ENCODE peak calls at places on chromosomes 11 and 22, in four cellular contexts. One of them, this sample, is unnamed.
A peak's percentile ranks its signal among the peaks of the same experiment; 100 is the strongest.

GRCh38 chr11:69234171-69234570 is 59.8 kb upstream of the MYEOV start:
- DNase-seq in HepG2: no peak
- DNase-seq in HCT116: no peak
- DNase-seq in lower leg skin: peak; percentile 52
- DNase-seq in this sample: no peak

GRCh38 chr11:94876645-94877445 is 96.5 kb downstream of the CWC15 start:
- DNase-seq in HepG2: peak; percentile 9
- DNase-seq in lower leg skin: peak; percentile 94
- DNase-seq in HCT116: peak; percentile 72
- DNase-seq in this sample: peak; percentile 71

GRCh38 chr22:48968201-48968959 is 859.3 kb downstream of the BRD1 start:
- DNase-seq in HepG2: peak; percentile 23
- DNase-seq in HCT116: peak; percentile 23
- DNase-seq in lower leg skin: peak; percentile 70
- DNase-seq in this sample: no peak

GRCh38 chr22:46758867-46759290 is 3.6 kb upstream of the TBC1D22A start:
- DNase-seq in lower leg skin: no peak
- DNase-seq in HCT116: peak; percentile 62
- DNase-seq in HepG2: peak; percentile 91
- DNase-seq in this sample: no peak

GRCh38 chr11:78414321-78415051 is 3.1 kb downstream of the GAB2 start:
- DNase-seq in HCT116: no peak
- DNase-seq in lower leg skin: no peak
- DNase-seq in HepG2: no peak
- DNase-seq in this sample: peak; percentile 29

GRCh38 chr11:77400775-77401469 is 73.0 kb downstream of the PAK1 start:
- DNase-seq in lower leg skin: no peak
- DNase-seq in HepG2: no peak
- DNase-seq in HCT116: no peak
- DNase-seq in this sample: no peak

GRCh38 chr11:114316980-114317675 is 20.9 kb downstream of the NNMT start:
- DNase-seq in HCT116: no peak
- DNase-seq in HepG2: no peak
- DNase-seq in lower leg skin: no peak
- DNase-seq in this sample: no peak

GRCh38 chr22:36221799-36222751 is 17.3 kb downstream of the APOL2 start:
- DNase-seq in HepG2: peak; percentile 37
- DNase-seq in lower leg skin: peak; percentile 88
- DNase-seq in HCT116: peak; percentile 32
- DNase-seq in this sample: no peak

GRCh38 chr11:69429716-69430491 is 51.6 kb upstream of the LINC01488 start:
- DNase-seq in lower leg skin: no peak
- DNase-seq in HepG2: no peak
- DNase-seq in HCT116: no peak
- DNase-seq in this sample: no peak

GRCh38 chr11:14774738-14775137 is 117.3 kb downstream of the CYP2R1 start:
- DNase-seq in HCT116: no peak
- DNase-seq in lower leg skin: no peak
- DNase-seq in HepG2: no peak
- DNase-seq in this sample: no peak

GRCh38 chr11:116500002-116500832 is 272.6 kb downstream of the BUD13 start:
- DNase-seq in lower leg skin: peak; percentile 81
- DNase-seq in HepG2: no peak
- DNase-seq in HCT116: no peak
- DNase-seq in this sample: no peak

GRCh38 chr11:82586581-82586980 is 147.1 kb downstream of the FAM181B start:
- DNase-seq in HepG2: no peak
- DNase-seq in HCT116: no peak
- DNase-seq in lower leg skin: no peak
- DNase-seq in this sample: no peak

GRCh38 chr11:47847892-47848635 is at the start of gene NUP160:
- DNase-seq in HCT116: peak; percentile 23
- DNase-seq in HepG2: peak; percentile 50
- DNase-seq in lower leg skin: peak; percentile 97
- DNase-seq in this sample: peak; percentile 84

GRCh38 chr11:1150769-1151365 is 6.9 kb upstream of the MUC5AC start:
- DNase-seq in HCT116: no peak
- DNase-seq in lower leg skin: peak; percentile 83
- DNase-seq in HepG2: no peak
- DNase-seq in this sample: no peak

GRCh38 chr22:29166180-29166579 is 39.5 kb upstream of the EMID1 start:
- DNase-seq in HCT116: no peak
- DNase-seq in HepG2: no peak
- DNase-seq in lower leg skin: no peak
- DNase-seq in this sample: no peak

GRCh38 chr11:118789501-118790356 is 1.2 kb downstream of the DDX6 start:
- DNase-seq in lower leg skin: no peak
- DNase-seq in HepG2: no peak
- DNase-seq in HCT116: no peak
- DNase-seq in this sample: no peak

GRCh38 chr11:3644817-3645235 is at the start of gene ART1:
- DNase-seq in lower leg skin: no peak
- DNase-seq in HCT116: peak; percentile 34
- DNase-seq in HepG2: no peak
- DNase-seq in this sample: no peak

GRCh38 chr11:75664366-75664765 is 4.5 kb downstream of the MAP6 start:
- DNase-seq in lower leg skin: no peak
- DNase-seq in HepG2: no peak
- DNase-seq in HCT116: no peak
- DNase-seq in this sample: no peak

GRCh38 chr22:28711341-28711740 is 30.3 kb downstream of the CHEK2 start:
- DNase-seq in lower leg skin: no peak
- DNase-seq in HepG2: no peak
- DNase-seq in HCT116: no peak
- DNase-seq in this sample: no peak

GRCh38 chr11:29448246-29448877 is 568.5 kb downstream of the KCNA4 start:
- DNase-seq in HCT116: peak; percentile 2
- DNase-seq in HepG2: no peak
- DNase-seq in lower leg skin: no peak
- DNase-seq in this sample: peak; percentile 5

GRCh38 chr22:24325105-24325757 is 54.6 kb downstream of the SPECC1L start:
- DNase-seq in HepG2: peak; percentile 49
- DNase-seq in lower leg skin: no peak
- DNase-seq in HCT116: no peak
- DNase-seq in this sample: peak; percentile 30

GRCh38 chr11:61756147-61756451 is 3.7 kb downstream of the MYRF start:
- DNase-seq in HepG2: no peak
- DNase-seq in lower leg skin: no peak
- DNase-seq in HCT116: no peak
- DNase-seq in this sample: no peak
- TF ChIP-seq POLR2A in HepG2: no peak
- TF ChIP-seq POLR2A in lower leg skin: no peak
- TF ChIP-seq POLR2A in HCT116: no peak
- TF ChIP-seq POLR2A in this sample: no peak

DNA sequence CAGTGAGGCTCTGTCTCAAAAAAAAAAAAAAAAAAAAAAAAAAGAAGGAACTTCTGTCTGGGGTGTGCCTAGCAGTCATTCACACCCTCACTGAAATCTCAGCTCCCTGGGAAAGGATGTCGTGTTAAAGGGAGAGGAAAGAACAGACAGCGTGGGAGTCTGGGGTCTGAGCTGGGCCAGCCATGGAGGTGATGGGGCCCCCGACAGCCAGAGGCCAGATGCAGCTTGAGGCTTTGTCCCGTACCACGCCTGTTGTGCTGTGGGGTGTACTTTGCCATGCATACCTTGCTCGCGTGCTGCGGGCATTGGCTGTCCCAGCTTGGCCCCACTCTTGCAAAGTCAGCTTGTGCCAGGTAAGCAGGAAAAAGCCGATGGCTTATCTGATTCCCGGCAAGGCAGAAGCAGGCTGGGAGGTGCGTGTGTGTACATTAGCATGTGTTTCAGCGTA is 4.6 kb downstream of the SYT12 start:
- DNase-seq in HCT116: no peak
- DNase-seq in HepG2: no peak
- DNase-seq in lower leg skin: no peak
- DNase-seq in this sample: no peak
- TF ChIP-seq POLR2A in HCT116: no peak
- TF ChIP-seq POLR2A in HepG2: no peak
- TF ChIP-seq POLR2A in lower leg skin: no peak
- TF ChIP-seq POLR2A in this sample: no peak

DNA sequence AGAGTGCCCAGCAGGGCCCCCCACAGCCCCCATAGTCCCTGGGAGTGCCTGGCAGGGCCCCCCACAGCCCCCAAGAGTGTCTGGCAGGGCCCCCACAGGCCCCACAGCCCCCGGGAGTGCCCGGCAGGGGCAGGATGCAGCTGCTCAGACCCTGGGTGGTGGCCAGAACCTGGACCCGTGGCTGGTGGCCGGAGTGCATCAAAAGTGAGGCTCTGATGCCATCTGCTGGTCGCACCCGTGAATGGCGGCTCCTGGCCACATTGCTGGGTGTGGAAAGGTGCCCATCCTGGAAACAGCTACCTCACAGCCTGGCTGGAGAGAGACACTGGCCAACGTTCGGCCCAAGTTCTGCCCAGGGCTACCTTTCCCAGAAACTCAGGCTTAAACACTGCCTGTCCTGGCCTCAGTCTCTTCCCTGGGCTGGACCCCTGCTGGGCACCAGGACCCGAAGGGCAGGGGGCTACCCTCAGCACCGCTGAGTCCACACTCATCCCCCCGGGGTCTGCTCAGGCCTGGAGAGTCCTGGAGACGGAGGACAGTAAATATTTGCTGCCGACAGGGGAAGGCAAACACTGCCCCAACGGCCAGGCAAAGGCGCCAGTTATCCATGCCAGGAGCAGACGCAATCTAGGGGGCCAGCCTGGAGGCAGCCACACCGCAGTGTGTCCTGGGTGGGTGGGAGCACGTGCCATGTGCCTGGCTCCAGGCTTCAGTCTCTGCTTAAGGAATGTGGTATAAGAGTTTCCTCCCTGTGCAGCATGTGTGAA is 4.4 kb downstream of the INS start:
- DNase-seq in HepG2: peak; percentile 42
- DNase-seq in lower leg skin: peak; percentile 92
- DNase-seq in HCT116: no peak
- DNase-seq in this sample: peak; percentile 91
- TF ChIP-seq POLR2A in HepG2: no peak
- TF ChIP-seq POLR2A in lower leg skin: no peak
- TF ChIP-seq POLR2A in HCT116: no peak
- TF ChIP-seq POLR2A in this sample: no peak

GRCh38 chr11:64206457-64207246 is at the start of gene FERMT3:
- DNase-seq in HepG2: no peak
- DNase-seq in HCT116: no peak
- DNase-seq in lower leg skin: peak; percentile 92
- DNase-seq in this sample: no peak
- TF ChIP-seq POLR2A in HepG2: no peak
- TF ChIP-seq POLR2A in HCT116: no peak
- TF ChIP-seq POLR2A in lower leg skin: no peak
- TF ChIP-seq POLR2A in this sample: no peak

DNA sequence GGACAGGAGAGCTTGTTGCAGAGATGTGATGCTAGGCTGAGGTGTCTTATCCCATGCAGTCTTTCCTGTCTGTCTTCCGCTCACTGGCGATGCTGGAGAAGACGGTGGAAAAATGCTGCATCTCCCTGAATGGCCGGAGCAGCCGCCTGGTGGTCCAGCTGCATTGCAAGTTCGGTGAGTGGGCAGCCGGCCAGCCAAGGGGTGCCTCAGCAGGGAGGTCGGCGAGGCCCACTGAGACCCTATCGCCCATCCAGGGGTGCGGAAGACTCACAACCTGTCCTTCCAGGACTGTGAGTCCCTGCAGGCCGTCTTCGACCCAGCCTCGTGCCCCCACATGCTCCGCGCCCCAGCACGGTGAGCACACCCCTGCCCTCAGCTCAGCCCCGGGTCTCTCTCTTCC is 1.7 kb downstream of the RAD9A start:
- DNase-seq in HepG2: no peak
- DNase-seq in HCT116: no peak
- DNase-seq in lower leg skin: no peak
- DNase-seq in this sample: no peak
- TF ChIP-seq POLR2A in HepG2: no peak
- TF ChIP-seq POLR2A in HCT116: no peak
- TF ChIP-seq POLR2A in lower leg skin: no peak
- TF ChIP-seq POLR2A in this sample: no peak

GRCh38 chr11:128290106-128290840 is 297.1 kb downstream of the ETS1 start:
- DNase-seq in lower leg skin: peak; percentile 87
- DNase-seq in HCT116: peak; percentile 46
- DNase-seq in HepG2: peak; percentile 21
- DNase-seq in this sample: peak; percentile 27
- TF ChIP-seq POLR2A in lower leg skin: no peak
- TF ChIP-seq POLR2A in HCT116: no peak
- TF ChIP-seq POLR2A in HepG2: no peak
- TF ChIP-seq POLR2A in this sample: no peak

This sample was measured in H54.